ENCODE peak calls at places on chromosomes 16 and 17, in five cellular contexts. X is MM.1S, E is IMR-90, M is GM23248, P is mesendoderm. O is an unnamed sample.

GRCh38 chr17:7530294-7530900 is 18.5 kb upstream of the TNFSF12 start:
- DNase-seq in M (no peak), X (no peak), P (no peak), E (no peak), O (no peak)

GRCh38 chr16:54048994-54049929 is 237.3 kb downstream of the IRX3 start:
- DNase-seq in M (no peak), P (peak; percentile 63), X (no peak), E (no peak), O (no peak)

GRCh38 chr17:77222356-77222755 is 81.6 kb downstream of the SEC14L1 start:
- DNase-seq in E (no peak), M (no peak), X (no peak), P (no peak), O (no peak)

GRCh38 chr17:73652886-73653480 is 8.7 kb upstream of the SDK2 start:
- DNase-seq in M (no peak), E (no peak), X (no peak), P (no peak), O (no peak)

GRCh38 chr17:36920032-36921000 is 17.0 kb upstream of the LHX1 start:
- DNase-seq in M (no peak), X (no peak), E (peak; percentile 46), P (peak; percentile 77), O (peak; percentile 65)

GRCh38 chr17:49029841-49030240 is 32.7 kb downstream of the IGF2BP1 start:
- DNase-seq in P (no peak), M (no peak), E (no peak), X (no peak), O (peak; percentile 24)

GRCh38 chr16:25838724-25839186 is 147.0 kb downstream of the HS3ST4 start:
- DNase-seq in P (peak; percentile 94), E (peak; percentile 41), M (peak; percentile 67), X (peak; percentile 81), O (peak; percentile 61)

GRCh38 chr16:88131256-88131655 is 180.0 kb downstream of the BANP start:
- DNase-seq in P (no peak), E (no peak), X (no peak), M (no peak), O (no peak)

GRCh38 chr16:86824751-86825310 is 246.5 kb downstream of the FOXL1 start:
- DNase-seq in M (no peak), X (no peak), E (peak; percentile 12), P (peak; percentile 95), O (peak; percentile 21)

GRCh38 chr16:10569629-10570028 is 10.8 kb downstream of the EMP2 start:
- DNase-seq in M (no peak), E (peak; percentile 48), X (no peak), P (no peak), O (no peak)

GRCh38 chr16:53511403-53512280 is 8.6 kb upstream of the AKTIP start:
- DNase-seq in M (no peak), E (no peak), P (peak; percentile 91), X (no peak), O (peak; percentile 62)

GRCh38 chr17:78890111-78890897 is 12.7 kb downstream of the CEP295NL start:
- DNase-seq in M (no peak), E (no peak), P (no peak), X (peak; percentile 98), O (no peak)

GRCh38 chr17:6547336-6547735 is 9.0 kb downstream of the PITPNM3 start:
- DNase-seq in E (no peak), M (no peak), X (no peak), P (no peak), O (no peak)

GRCh38 chr16:67241008-67241900 is 6.0 kb downstream of the FHOD1 start:
- DNase-seq in X (no peak), M (peak; percentile 92), E (peak; percentile 92), P (peak; percentile 84), O (peak; percentile 79)

GRCh38 chr17:75252039-75252816 is 9.2 kb downstream of the GGA3 start:
- DNase-seq in E (no peak), P (no peak), M (no peak), X (no peak), O (no peak)

GRCh38 chr16:5465714-5466113 is 368.1 kb upstream of the EEF2KMT start:
- DNase-seq in P (no peak), X (no peak), E (no peak), M (no peak), O (no peak)

GRCh38 chr17:59347975-59348391 is 16.5 kb downstream of the YPEL2 start:
- DNase-seq in P (peak; percentile 93), X (no peak), E (no peak), M (no peak), O (no peak)

GRCh38 chr16:31333686-31334649 is 21.0 kb upstream of the ITGAX start:
- DNase-seq in X (peak; percentile 15), M (peak; percentile 24), P (peak; percentile 76), E (peak; percentile 13), O (peak; percentile 29)

GRCh38 chr17:61235001-61235820 is 164.4 kb upstream of the TBX2 start:
- DNase-seq in E (no peak), M (no peak), P (peak; percentile 29), X (no peak), O (no peak)

GRCh38 chr17:55601874-55602364 is 90.7 kb upstream of the SMIM36 start:
- DNase-seq in M (peak; percentile 74), X (peak; percentile 42), P (peak; percentile 93), E (peak; percentile 61), O (peak; percentile 77)

GRCh38 chr17:21375757-21376584 is at the start of gene KCNJ12:
- DNase-seq in E (no peak), X (no peak), M (peak; percentile 52), P (peak; percentile 37), O (peak; percentile 50)

GRCh38 chr16:64292953-64293352 is 828.9 kb downstream of the CDH11 start:
- DNase-seq in X (no peak), P (no peak), E (no peak), M (no peak), O (no peak)

GRCh38 chr17:4130715-4131114 is 12.1 kb downstream of the ZZEF1 start:
- DNase-seq in P (no peak), E (peak; percentile 17), M (peak; percentile 79), X (no peak), O (no peak)

GRCh38 chr17:13600475-13601316 is 1.0 kb downstream of the HS3ST3A1 start:
- DNase-seq in M (peak; percentile 68), X (no peak), E (peak; percentile 25), P (peak; percentile 49), O (no peak)

GRCh38 chr16:74677868-74678267 is 11.2 kb upstream of the RFWD3 start:
- DNase-seq in E (no peak), M (no peak), P (no peak), X (no peak), O (no peak)

GRCh38 chr16:9447195-9447551 is 355.7 kb downstream of the HAPSTR1 start:
- DNase-seq in E (no peak), P (no peak), X (no peak), M (no peak), O (no peak)

GRCh38 chr16:3084969-3085670 is 14.0 kb downstream of the ZSCAN10 start:
- DNase-seq in E (no peak), X (no peak), P (no peak), M (no peak), O (no peak)

GRCh38 chr16:3074860-3075545 is 9.6 kb downstream of the IL32 start:
- DNase-seq in X (peak; percentile 72), M (no peak), P (no peak), E (no peak), O (no peak)

GRCh38 chr16:3076577-3076976 is 11.1 kb downstream of the IL32 start:
- DNase-seq in X (peak; percentile 33), E (no peak), M (no peak), P (no peak), O (no peak)

GRCh38 chr16:3080024-3080423 is 14.6 kb downstream of the IL32 start:
- DNase-seq in X (no peak), P (no peak), M (no peak), E (no peak), O (no peak)
- H3K4me1 ChIP-seq in X (peaks cover 23% of the 10 kb centered on the region), P (no peaks in the 10 kb centered on the region), M (no peaks in the 10 kb centered on the region), E (no peaks in the 10 kb centered on the region), O (no peaks in the 10 kb centered on the region)

DNA sequence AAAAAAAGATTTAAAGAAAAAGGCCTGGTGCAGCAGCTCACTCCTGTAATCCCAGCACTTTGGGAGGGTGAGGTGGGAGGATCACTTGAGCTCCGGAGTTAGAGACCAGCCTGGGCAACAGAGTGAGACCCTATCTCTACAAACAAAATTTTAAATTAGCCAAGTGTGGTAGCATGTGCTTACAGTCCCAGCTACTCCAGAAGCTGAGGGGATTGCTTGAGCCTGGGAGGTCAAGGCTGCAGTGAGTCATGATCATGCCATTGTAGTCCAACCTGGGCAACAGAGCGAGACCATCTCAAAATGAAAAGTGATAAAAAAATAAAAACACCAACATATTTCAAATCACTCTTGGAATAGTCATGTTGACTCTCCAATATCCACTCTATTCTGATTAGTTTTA is 2.7 kb upstream of the KANSL1 start:
- DNase-seq in P (no peak), M (no peak), E (no peak), X (no peak), O (no peak)
- H3K9ac ChIP-seq in P (no peak overlapping the region), M (no peak overlapping the region), E (no peak overlapping the region), X (no peak overlapping the region), O (no peak overlapping the region)

GRCh38 chr17:50277357-50277754 is 3.1 kb downstream of the TMEM92 start:
- DNase-seq in E (no peak), M (no peak), X (no peak), P (no peak), O (no peak)
- H3K4me1 ChIP-seq in E (peaks cover 24% of the 10 kb centered on the region), M (peaks cover 29% of the 10 kb centered on the region), X (no peaks in the 10 kb centered on the region), P (peaks cover 24% of the 10 kb centered on the region), O (peaks cover 63% of the 10 kb centered on the region)

DNA sequence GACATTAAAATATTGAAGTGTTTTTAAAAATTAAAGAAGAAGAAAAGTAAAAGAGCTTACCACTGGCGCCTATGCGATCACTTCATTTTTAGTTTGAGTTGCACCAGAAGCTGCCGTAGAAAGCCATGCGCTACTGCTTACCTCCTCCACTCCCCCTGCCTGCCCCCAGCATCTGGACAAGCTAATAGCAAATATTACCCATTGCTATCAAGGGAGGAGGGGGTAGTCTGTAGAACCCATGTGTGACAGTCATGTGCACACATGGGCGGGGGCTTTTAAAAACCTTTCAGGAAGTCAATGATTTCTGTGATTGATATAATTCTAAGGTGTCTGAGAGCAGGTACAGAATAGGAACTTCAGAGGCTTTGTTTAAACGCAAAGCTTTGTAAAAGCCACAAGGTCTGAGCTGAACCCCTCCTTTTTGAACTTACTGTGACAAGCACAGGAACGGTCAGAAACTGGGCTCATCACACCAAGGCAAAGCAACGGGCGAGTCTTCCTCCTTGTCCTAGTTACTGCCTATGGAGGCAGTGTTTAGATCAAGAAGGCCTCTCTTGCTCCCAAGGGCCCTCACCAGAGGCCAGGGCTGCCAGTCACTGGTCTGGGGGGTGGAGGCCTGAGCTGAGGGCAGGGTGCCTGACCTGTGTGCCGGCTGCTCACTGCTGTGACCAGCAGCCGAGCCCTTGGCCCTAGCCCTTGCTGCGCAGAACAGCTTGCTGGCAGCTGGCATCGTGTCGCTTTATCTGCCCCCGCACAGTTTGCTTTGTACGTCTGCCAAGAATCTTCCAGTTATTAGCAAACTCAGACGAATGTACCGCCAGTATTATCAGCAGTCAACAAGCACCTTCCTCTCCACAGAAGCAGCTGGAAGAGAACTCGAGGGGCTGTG is 15.0 kb downstream of the GINS2 start:
- DNase-seq in X (no peak), P (no peak), M (peak; percentile 55), E (peak; percentile 75), O (no peak)
- H3K9ac ChIP-seq in X (no peak overlapping the region), P (no peak overlapping the region), M (no peak overlapping the region), E (no peak overlapping the region), O (no peak overlapping the region)

O was measured in PC-3.